ENCODE peak calls at places on chromosomes 13 and 19, in six cellular contexts. D is stimulated activated CD4-positive, alpha-beta T cell treated with anti-CD3 and anti-CD28 coated beads, Interleukin-1b, Interleukin-23, amount 100 ng/mL, for 24 hours; L is cardiac fibroblast; P is OCI-LY7; Z is stimulated activated CD8-positive, alpha-beta memory T cell treated with anti-CD3 and anti-CD28 coated beads, Interleukin-15, amount 100 ng/mL, for 1 hour; F is KG1. E is an unnamed sample.

GRCh38 chr13:39385621-39386231 is 217.3 kb downstream of the LHFPL6 start:
- DNase-seq in P (no peak), F (no peak), D (no peak), Z (no peak), L (no peak), E (no peak)

GRCh38 chr13:59823495-59823894 is 340.2 kb downstream of the DIAPH3 start:
- DNase-seq in L (peak), F (no peak), D (no peak), P (no peak), Z (no peak), E (no peak)

GRCh38 chr13:37492061-37492460 is 106.5 kb downstream of the POSTN start:
- DNase-seq in Z (no peak), L (peak), F (no peak), D (no peak), P (no peak), E (no peak)

GRCh38 chr19:52542984-52543664 is 15.7 kb downstream of the ZNF808 start:
- DNase-seq in Z (no peak), P (no peak), L (peak), F (peak), D (no peak), E (no peak)

GRCh38 chr19:30387311-30388115 is 15.3 kb downstream of the ZNF536 start:
- DNase-seq in D (no peak), P (no peak), L (no peak), Z (no peak), F (no peak), E (no peak)

GRCh38 chr19:57830071-57830602 is at the start of gene ZNF587B:
- DNase-seq in D (no peak), Z (no peak), F (no peak), L (peak), P (peak), E (no peak)

GRCh38 chr13:27966641-27967202 is 2.4 kb downstream of the CDX2 start:
- DNase-seq in L (no peak), D (no peak), F (no peak), Z (no peak), P (no peak), E (no peak)

GRCh38 chr13:40206241-40207109 is 460.0 kb downstream of the FOXO1 start:
- DNase-seq in P (peak), L (peak), Z (no peak), D (peak), F (peak), E (peak)

GRCh38 chr19:29872224-29872731 is 60.5 kb downstream of the CCNE1 start:
- DNase-seq in P (no peak), D (no peak), L (peak), Z (no peak), F (no peak), E (peak)

GRCh38 chr19:30046522-30046921 is 104.5 kb downstream of the URI1 start:
- DNase-seq in L (peak), P (peak), D (no peak), F (no peak), Z (no peak), E (peak)

GRCh38 chr19:19530889-19531288 is 2.2 kb downstream of the YJEFN3 start:
- DNase-seq in D (no peak), Z (no peak), L (no peak), F (no peak), P (no peak), E (no peak)

GRCh38 chr19:51692065-51692915 is 840 bp upstream of the SPACA6 start:
- DNase-seq in Z (no peak), P (no peak), D (no peak), F (no peak), L (peak), E (peak)

GRCh38 chr13:111901301-111901905 is 165.5 kb upstream of the SOX1 start:
- DNase-seq in P (no peak), Z (no peak), F (no peak), D (no peak), L (no peak), E (no peak)

GRCh38 chr13:75749407-75749806 is 113.3 kb downstream of the LMO7 start:
- DNase-seq in Z (no peak), F (no peak), D (no peak), P (no peak), L (peak), E (no peak)

GRCh38 chr13:106513025-106513424 is 22.4 kb downstream of the EFNB2 start:
- DNase-seq in L (peak), Z (no peak), F (no peak), D (no peak), P (no peak), E (no peak)

GRCh38 chr19:16660763-16661479 is at the start of gene TMEM38A:
- DNase-seq in Z (no peak), D (peak), P (peak), L (no peak), F (no peak), E (peak)

GRCh38 chr19:34428549-34429285 is 536 bp downstream of the UBA2 start:
- DNase-seq in P (peak), L (peak), D (no peak), F (peak), Z (no peak), E (peak)

GRCh38 chr13:51453308-51453958 is 597 bp upstream of the INTS6 start:
- DNase-seq in L (no peak), D (peak), F (peak), P (peak), Z (peak), E (peak)

GRCh38 chr13:46622918-46623256 is 69.9 kb downstream of the LRCH1 start:
- DNase-seq in L (peak), P (peak), D (no peak), F (no peak), Z (no peak), E (peak)

GRCh38 chr13:40023608-40024577 is 368.4 kb downstream of the COG6 start:
- DNase-seq in L (peak), F (no peak), Z (no peak), P (no peak), D (no peak), E (no peak)

GRCh38 chr13:97946951-97947588 is 6.4 kb upstream of the IPO5 start:
- DNase-seq in L (peak), Z (no peak), F (no peak), D (no peak), P (no peak), E (no peak)

GRCh38 chr13:50712882-50713281 is 130.6 kb downstream of the DLEU7 start:
- DNase-seq in P (no peak), F (no peak), D (no peak), L (no peak), Z (no peak), E (no peak)

GRCh38 chr19:50427997-50428425 is 4.7 kb upstream of the MYBPC2 start:
- DNase-seq in L (peak), P (peak), F (no peak), Z (no peak), D (peak), E (no peak)

GRCh38 chr19:31350693-31351211 is 1.5 kb upstream of the TSHZ3 start:
- DNase-seq in Z (no peak), D (no peak), F (no peak), L (peak), P (no peak), E (no peak)

GRCh38 chr13:85243831-85244230 is 555.4 kb downstream of the SLITRK6 start:
- DNase-seq in F (no peak), P (no peak), D (no peak), L (no peak), Z (no peak), E (no peak)

GRCh38 chr13:112782433-112783010 is 92.7 kb downstream of the ATP11A start:
- DNase-seq in F (no peak), P (no peak), Z (no peak), D (no peak), L (no peak), E (no peak)

GRCh38 chr13:51769455-51770127 is 34.4 kb downstream of the DHRS12 start:
- DNase-seq in Z (no peak), L (peak), P (no peak), F (no peak), D (no peak), E (no peak)